ENCODE peak calls at places on chromosomes 7 and 10, in ten cellular contexts. X is gastrocnemius medialis, T is NB4, N is pancreas, Y is lower lobe of right lung, D is HFF-Myc, K is esophagus squamous epithelium, F is A549, S is breast epithelium, L is transverse colon. P is an unnamed sample.

GRCh38 chr10:70323697-70324340 is 40.0 kb upstream of the NPFFR1 start:
- DNase-seq in F (no peak), T (no peak), K (no peak), Y (no peak), X (peak; percentile 34), L (no peak), S (no peak), D (no peak), N (no peak), P (no peak)

GRCh38 chr10:100912013-100912608 is 652 bp upstream of the SLF2 start:
- DNase-seq in S (no peak), L (no peak), F (no peak), Y (no peak), T (no peak), D (no peak), X (no peak), K (no peak), N (no peak), P (no peak)

GRCh38 chr10:4315529-4315928 is 510.5 kb upstream of the AKR1E2 start:
- DNase-seq in F (no peak), Y (no peak), X (no peak), S (no peak), L (no peak), N (no peak), D (no peak), K (no peak), T (no peak), P (peak; percentile 48)

GRCh38 chr10:69061305-69062161 is 26.4 kb upstream of the SRGN start:
- DNase-seq in Y (peak; percentile 65), S (peak; percentile 25), F (peak; percentile 84), K (no peak), D (peak; percentile 42), L (peak; percentile 61), T (peak; percentile 99), X (peak; percentile 50), N (no peak), P (peak; percentile 98)

GRCh38 chr10:60930237-60930636 is 13.7 kb downstream of the RHOBTB1 start:
- DNase-seq in Y (no peak), N (no peak), K (no peak), S (no peak), T (no peak), X (no peak), D (no peak), F (no peak), L (no peak), P (no peak)

GRCh38 chr7:44573464-44574285 is at the start of gene DDX56:
- DNase-seq in K (peak; percentile 70), T (peak; percentile 98), S (peak; percentile 87), L (peak; percentile 95), F (peak; percentile 94), Y (peak; percentile 97), D (peak; percentile 84), N (peak; percentile 98), X (peak; percentile 92), P (peak; percentile 71)

GRCh38 chr7:37118029-37118428 is 330.6 kb downstream of the ELMO1 start:
- DNase-seq in L (no peak), F (no peak), X (no peak), D (no peak), T (no peak), K (no peak), Y (no peak), N (no peak), S (no peak), P (no peak)

GRCh38 chr7:126378642-126379041 is 874.1 kb downstream of the GRM8 start:
- DNase-seq in F (no peak), T (no peak), D (no peak), S (no peak), K (no peak), Y (no peak), L (no peak), N (no peak), X (no peak), P (no peak)

GRCh38 chr7:117587931-117588330 is 108.1 kb downstream of the CFTR start:
- DNase-seq in F (no peak), N (no peak), L (no peak), K (no peak), S (no peak), T (no peak), Y (no peak), X (no peak), D (no peak), P (no peak)

GRCh38 chr10:124545346-124545745 is 83.7 kb downstream of the LHPP start:
- DNase-seq in L (peak; percentile 50), N (peak; percentile 39), Y (no peak), K (no peak), T (no peak), X (no peak), F (no peak), D (no peak), S (no peak), P (no peak)

GRCh38 chr10:101014966-101015581 is 15.5 kb downstream of the LZTS2 start:
- DNase-seq in Y (no peak), S (no peak), X (no peak), T (peak; percentile 51), L (no peak), F (peak; percentile 62), N (no peak), D (no peak), K (no peak), P (no peak)

GRCh38 chr10:109018892-109019507 is 904.3 kb downstream of the XPNPEP1 start:
- DNase-seq in L (no peak), K (no peak), S (no peak), F (no peak), D (no peak), T (peak; percentile 16), N (no peak), Y (no peak), X (no peak), P (no peak)
- TF ChIP-seq CTCF in L (no peak), K (no peak), S (no peak), F (no peak), D (no peak), T (no peak), N (no peak), Y (no peak), X (no peak), P (no peak)

GRCh38 chr10:102604379-102604960 is 39.8 kb upstream of the TRIM8 start:
- DNase-seq in X (peak; percentile 70), Y (no peak), K (no peak), N (no peak), S (no peak), L (no peak), F (peak; percentile 76), T (peak; percentile 78), D (no peak), P (peak; percentile 68)
- TF ChIP-seq CTCF in X (no peak), Y (no peak), K (no peak), N (no peak), S (no peak), L (no peak), F (no peak), T (peak; percentile 31), D (no peak), P (no peak)

GRCh38 chr10:74624501-74624900 is 201.9 kb upstream of the KAT6B start:
- DNase-seq in L (no peak), N (no peak), D (no peak), Y (no peak), S (no peak), T (no peak), X (no peak), K (no peak), F (no peak), P (no peak)
- TF ChIP-seq CTCF in L (no peak), N (no peak), D (no peak), Y (no peak), S (no peak), T (no peak), X (no peak), K (no peak), F (no peak), P (no peak)

GRCh38 chr10:32952541-32953276 is 5.3 kb downstream of the ITGB1 start:
- DNase-seq in S (no peak), F (no peak), K (no peak), X (no peak), T (no peak), Y (no peak), D (no peak), N (no peak), L (no peak), P (no peak)

GRCh38 chr10:32953277-32953927 is 4.6 kb downstream of the ITGB1 start:
- DNase-seq in L (no peak), D (no peak), K (no peak), Y (no peak), F (peak; percentile 54), T (no peak), X (no peak), N (no peak), S (no peak), P (no peak)

GRCh38 chr10:32955299-32955772 is 2.7 kb downstream of the ITGB1 start:
- DNase-seq in T (no peak), N (no peak), K (no peak), X (no peak), S (no peak), Y (no peak), D (no peak), F (no peak), L (no peak), P (no peak)

GRCh38 chr10:32954545-32955298 is 3.3 kb downstream of the ITGB1 start:
- DNase-seq in S (no peak), L (no peak), X (no peak), D (no peak), Y (no peak), T (no peak), F (no peak), N (no peak), K (no peak), P (no peak)

DNA sequence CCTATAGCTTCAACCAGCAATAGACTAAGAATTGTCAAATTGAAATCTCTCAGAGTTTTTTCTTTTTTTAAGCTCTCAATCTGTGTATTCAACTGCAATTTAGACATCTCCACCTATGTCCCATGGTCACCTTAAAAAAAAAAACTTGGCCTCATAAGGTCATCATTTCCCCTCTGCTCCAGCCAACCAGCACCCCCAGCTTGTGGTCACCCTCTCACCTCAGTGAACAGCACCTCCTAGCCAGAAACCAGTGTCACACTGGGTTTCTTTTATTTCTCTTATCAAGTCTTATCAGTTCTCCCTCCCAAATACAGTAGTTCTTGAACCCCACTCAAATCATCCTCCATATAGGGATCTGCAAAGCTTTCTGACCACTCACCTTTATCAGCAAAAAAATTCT is 4.0 kb downstream of the ITGB1 start:
- DNase-seq in D (no peak), S (no peak), Y (no peak), X (no peak), T (no peak), F (peak; percentile 72), K (no peak), N (no peak), L (no peak), P (no peak)
- TF ChIP-seq CTCF in D (no peak), S (no peak), Y (no peak), X (no peak), T (no peak), F (peak; percentile 18), K (no peak), N (no peak), L (no peak), P (no peak)